ENCODE peak calls at places on chromosome 5, in seven cellular contexts. B is stimulated activated CD4-positive, alpha-beta T cell treated with anti-CD3 and anti-CD28 coated beads, TNF-alpha, amount 100 ng/mL, for 4 hours; E is NCI-H524; D is NCI-H1436 treated with DMSO at 0.1 percent for 48 hours; T is uterus; A is heart left ventricle; M is dorsolateral prefrontal cortex. O is an unnamed sample.

GRCh38 chr5:16992006-16992405 is 55.9 kb upstream of the MYO10 start:
- DNase-seq in B (no peak), A (no peak), D (no peak), E (no peak), T (no peak), M (no peak), O (peak)

GRCh38 chr5:81768960-81769452 is 18.1 kb upstream of the SSBP2 start:
- DNase-seq in E (no peak), T (no peak), B (no peak), A (no peak), D (no peak), M (no peak), O (peak)

GRCh38 chr5:15133456-15133965 is 261.9 kb upstream of the ANKH start:
- DNase-seq in D (no peak), A (no peak), E (no peak), T (no peak), M (no peak), B (no peak), O (no peak)

GRCh38 chr5:150144211-150144801 is 11.3 kb downstream of the PDGFRB start:
- DNase-seq in B (no peak), T (peak), A (peak), D (no peak), M (no peak), E (no peak), O (no peak)

GRCh38 chr5:56995605-56996004 is 43.7 kb upstream of the MIER3 start:
- DNase-seq in T (no peak), A (no peak), D (no peak), E (no peak), B (no peak), M (no peak), O (no peak)

GRCh38 chr5:56003633-56004032 is 8.9 kb upstream of the IL6ST start:
- DNase-seq in D (no peak), M (no peak), E (no peak), A (no peak), T (no peak), B (no peak), O (peak)

GRCh38 chr5:83509535-83509934 is 38.0 kb downstream of the VCAN start:
- DNase-seq in D (peak), B (no peak), T (peak), M (no peak), E (no peak), A (no peak), O (peak)

GRCh38 chr5:149128023-149128875 is 13.0 kb upstream of the ABLIM3 start:
- DNase-seq in M (no peak), E (peak), B (no peak), A (no peak), D (no peak), T (no peak), O (peak)

GRCh38 chr5:151315998-151316597 is 12.5 kb upstream of the SLC36A3 start:
- DNase-seq in D (no peak), T (peak), E (peak), M (peak), B (peak), A (peak), O (peak)

GRCh38 chr5:150589791-150590601 is 50.5 kb upstream of the SYNPO start:
- DNase-seq in E (peak), B (no peak), T (peak), D (no peak), A (peak), M (no peak), O (no peak)

GRCh38 chr5:139148986-139149385 is 49.2 kb downstream of the SIL1 start:
- DNase-seq in E (no peak), T (no peak), D (no peak), A (no peak), M (no peak), B (no peak), O (peak)

GRCh38 chr5:175246242-175246891 is 197.6 kb downstream of the DRD1 start:
- DNase-seq in A (no peak), E (no peak), D (no peak), M (peak), B (no peak), T (peak), O (peak)

GRCh38 chr5:119037496-119038215 is 33.2 kb upstream of the DMXL1 start:
- DNase-seq in B (no peak), E (no peak), D (no peak), M (no peak), T (no peak), A (no peak), O (no peak)

GRCh38 chr5:175681975-175682354 is 24.1 kb downstream of the HRH2 start:
- DNase-seq in B (no peak), T (no peak), D (no peak), E (no peak), M (peak), A (no peak), O (no peak)

GRCh38 chr5:147822686-147823491 is 8.6 kb downstream of the SPINK1 start:
- DNase-seq in M (peak), B (no peak), A (no peak), E (peak), T (peak), D (peak), O (peak)

GRCh38 chr5:131745594-131746175 is 51.1 kb downstream of the FNIP1 start:
- DNase-seq in E (no peak), M (no peak), B (no peak), D (no peak), T (no peak), A (no peak), O (no peak)

GRCh38 chr5:143226361-143226760 is 177.1 kb downstream of the NR3C1 start:
- DNase-seq in T (no peak), D (no peak), A (no peak), E (no peak), B (no peak), M (no peak), O (no peak)

GRCh38 chr5:43140286-43140685 is 19.6 kb downstream of the ZNF131 start:
- DNase-seq in A (no peak), E (no peak), M (no peak), B (no peak), D (no peak), T (no peak), O (no peak)

GRCh38 chr5:159864885-159865622 is 51.2 kb upstream of the ADRA1B start:
- DNase-seq in M (no peak), A (no peak), E (no peak), D (no peak), T (peak), B (no peak), O (no peak)

GRCh38 chr5:2164586-2164985 is 281.9 kb upstream of the IRX4 start:
- DNase-seq in B (no peak), T (no peak), A (no peak), E (no peak), D (no peak), M (no peak), O (no peak)

GRCh38 chr5:134492568-134492967 is 32.9 kb upstream of the JADE2 start:
- DNase-seq in M (no peak), T (no peak), A (no peak), D (no peak), B (no peak), E (no peak), O (peak)

GRCh38 chr5:62578540-62578939 is at the start of gene LRRC70:
- DNase-seq in M (no peak), B (no peak), D (no peak), T (no peak), A (no peak), E (no peak), O (no peak)

GRCh38 chr5:16918156-16918555 is 17.9 kb downstream of the MYO10 start:
- DNase-seq in M (no peak), T (no peak), A (no peak), D (no peak), B (no peak), E (no peak), O (no peak)

O was measured in bronchial epithelial cell.